ENCODE peak calls at places on chromosomes 12 and 14, in nine cellular contexts. O is AG09319; F is NCI-H345; Q is GM04504; E is T-cell; Z is HFFc6; P is stimulated activated naive CD4-positive, alpha-beta T cell treated with Interleukin-2 at 50 U/mL for 16 hours; K is stimulated activated CD4-positive, alpha-beta T cell treated with anti-CD3 and anti-CD28 coated beads, Interleukin-1b, Interleukin-23, amount 100 ng/mL, for 24 hours; J is spleen. X is an unnamed sample.

GRCh38 chr14:99133563-99134332 is 138.2 kb downstream of the BCL11B start:
- DNase-seq in O (no peak), J (peak; percentile 61), P (no peak), Z (no peak), K (no peak), E (no peak), F (no peak), Q (no peak), X (no peak)

GRCh38 chr12:106645465-106646330 is 62.9 kb downstream of the RFX4 start:
- DNase-seq in Z (no peak), Q (no peak), P (no peak), O (no peak), F (peak; percentile 15), K (no peak), J (no peak), E (no peak), X (no peak)

GRCh38 chr14:75941030-75941429 is 40.8 kb downstream of the TGFB3 start:
- DNase-seq in E (no peak), J (no peak), F (no peak), O (no peak), P (no peak), Q (no peak), K (no peak), Z (peak; percentile 3), X (no peak)

GRCh38 chr14:76953196-76953945 is 75.1 kb downstream of the IRF2BPL start:
- DNase-seq in E (peak; percentile 44), O (no peak), K (no peak), P (peak; percentile 10), Q (peak; percentile 66), F (no peak), J (peak; percentile 90), Z (peak; percentile 81), X (no peak)

GRCh38 chr12:69821441-69822204 is 3.4 kb upstream of the MYRFL start:
- DNase-seq in Z (no peak), Q (no peak), J (no peak), O (no peak), K (no peak), F (peak; percentile 34), E (no peak), P (no peak), X (no peak)

GRCh38 chr12:121799175-121799841 is 4.5 kb upstream of the SETD1B start:
- DNase-seq in J (peak; percentile 89), K (no peak), Z (peak; percentile 85), P (peak; percentile 54), Q (peak; percentile 71), F (peak; percentile 91), E (peak; percentile 49), O (no peak), X (peak; percentile 37)

GRCh38 chr12:106139422-106140141 is 828 bp upstream of the NUAK1 start:
- DNase-seq in E (no peak), P (no peak), K (no peak), Q (peak; percentile 55), J (peak; percentile 75), Z (peak; percentile 73), O (no peak), F (peak; percentile 69), X (no peak)

GRCh38 chr12:25087596-25087995 is 107.4 kb downstream of the DNAI7 start:
- DNase-seq in J (no peak), Q (no peak), F (no peak), O (no peak), Z (no peak), E (no peak), K (no peak), P (no peak), X (no peak)

GRCh38 chr14:55705651-55706340 is 125.8 kb downstream of the KTN1 start:
- DNase-seq in F (peak; percentile 91), O (no peak), K (no peak), Z (no peak), E (no peak), P (no peak), J (no peak), Q (no peak), X (no peak)

GRCh38 chr14:95730126-95730525 is 16.2 kb upstream of the TCL1A start:
- DNase-seq in J (no peak), E (no peak), Q (no peak), Z (no peak), F (no peak), O (no peak), K (no peak), P (no peak), X (no peak)

GRCh38 chr14:91350813-91351507 is 66.7 kb downstream of the CCDC88C start:
- DNase-seq in J (peak; percentile 64), K (no peak), Q (no peak), F (no peak), Z (no peak), O (no peak), E (peak; percentile 57), P (peak; percentile 67), X (no peak)

GRCh38 chr14:73494593-73494992 is 3.9 kb downstream of the RIOX1 start:
- DNase-seq in Q (no peak), P (no peak), J (no peak), K (no peak), O (no peak), F (no peak), E (no peak), Z (no peak), X (no peak)

GRCh38 chr14:75714993-75715392 is 53.9 kb downstream of the TTLL5 start:
- DNase-seq in Q (no peak), P (no peak), O (no peak), Z (no peak), E (no peak), J (no peak), K (no peak), F (no peak), X (no peak)

GRCh38 chr12:104303538-104304151 is at the start of gene EID3:
- DNase-seq in F (no peak), K (peak; percentile 84), P (peak; percentile 88), Z (peak; percentile 67), E (peak; percentile 86), O (peak; percentile 54), Q (no peak), J (peak; percentile 98), X (no peak)

GRCh38 chr12:1702708-1703107 is 11.8 kb downstream of the ADIPOR2 start:
- DNase-seq in Q (no peak), O (no peak), F (no peak), P (no peak), E (no peak), K (no peak), Z (no peak), J (no peak), X (no peak)

GRCh38 chr14:33510991-33511390 is 439.9 kb downstream of the EGLN3 start:
- DNase-seq in E (no peak), F (no peak), K (no peak), J (no peak), Z (no peak), O (no peak), P (no peak), Q (no peak), X (no peak)

GRCh38 chr12:3233813-3234212 is 156.6 kb downstream of the TSPAN9 start:
- DNase-seq in E (no peak), O (no peak), J (no peak), Q (no peak), K (no peak), Z (no peak), F (no peak), P (no peak), X (no peak)

GRCh38 chr12:113102811-113103210 is 32.8 kb downstream of the RASAL1 start:
- DNase-seq in E (no peak), O (no peak), Z (no peak), F (no peak), K (no peak), Q (no peak), P (no peak), J (no peak), X (no peak)

GRCh38 chr12:89244536-89244935 is 107.8 kb downstream of the DUSP6 start:
- DNase-seq in O (no peak), K (no peak), Z (no peak), J (no peak), P (peak; percentile 20), F (no peak), Q (no peak), E (peak; percentile 26), X (peak; percentile 85)

GRCh38 chr14:85604671-85605070 is 74.7 kb downstream of the FLRT2 start:
- DNase-seq in E (no peak), K (no peak), Z (no peak), J (no peak), Q (no peak), P (no peak), F (no peak), O (no peak), X (no peak)

GRCh38 chr12:67074072-67074471 is 195.1 kb upstream of the CAND1 start:
- DNase-seq in E (no peak), Z (no peak), O (no peak), P (no peak), Q (no peak), K (no peak), J (no peak), F (no peak), X (no peak)

GRCh38 chr14:69637503-69638030 is 26.2 kb downstream of the SUSD6 start:
- DNase-seq in Q (no peak), F (no peak), J (peak; percentile 79), Z (no peak), K (no peak), E (no peak), O (no peak), P (no peak), X (no peak)

GRCh38 chr12:68870443-68870842 is 62.5 kb downstream of the MDM2 start:
- DNase-seq in Q (no peak), K (no peak), J (no peak), O (no peak), E (no peak), Z (no peak), F (no peak), P (no peak), X (no peak)

GRCh38 chr12:57845478-57846284 is 848 bp downstream of the CTDSP2 start:
- DNase-seq in J (peak; percentile 94), O (no peak), Z (peak; percentile 55), F (no peak), E (peak; percentile 54), P (peak; percentile 69), K (no peak), Q (no peak), X (peak; percentile 13)

GRCh38 chr14:61385002-61385685 is 63.8 kb downstream of the PRKCH start:
- DNase-seq in E (peak; percentile 67), K (no peak), Q (no peak), P (peak; percentile 21), O (no peak), F (no peak), J (no peak), Z (no peak), X (no peak)

GRCh38 chr12:10189653-10190052 is 10.8 kb downstream of the TMEM52B start:
- DNase-seq in P (no peak), Z (peak; percentile 44), E (no peak), Q (no peak), K (no peak), F (no peak), O (no peak), J (no peak), X (no peak)

GRCh38 chr12:117472983-117473382 is 111.6 kb upstream of the NOS1 start:
- DNase-seq in Q (no peak), E (no peak), F (no peak), P (no peak), Z (no peak), O (no peak), K (no peak), J (peak; percentile 30), X (no peak)

GRCh38 chr12:22014783-22015144 is 31.3 kb upstream of the CMAS start:
- DNase-seq in P (no peak), F (no peak), E (no peak), Q (no peak), J (no peak), O (no peak), K (no peak), Z (no peak), X (no peak)

GRCh38 chr12:95204141-95204866 is 13.0 kb downstream of the FGD6 start:
- DNase-seq in K (no peak), E (no peak), J (no peak), Q (no peak), O (no peak), Z (peak; percentile 70), F (no peak), P (no peak), X (no peak)

GRCh38 chr12:5461966-5462365 is 30.1 kb downstream of the NTF3 start:
- DNase-seq in J (no peak), E (no peak), F (no peak), Z (no peak), O (no peak), P (no peak), Q (no peak), K (no peak), X (no peak)

GRCh38 chr12:63045020-63045860 is 105.8 kb downstream of the AVPR1A start:
- DNase-seq in O (peak; percentile 25), E (no peak), K (no peak), Z (peak; percentile 70), Q (no peak), F (no peak), P (no peak), J (no peak), X (no peak)

X was measured in AML-193.